ENCODE peak calls at places on chromosome 6, in seven cellular contexts. P is iris pigment epithelial cell, X is omental fat pad, G is BE2C, F is epithelial cell of esophagus, Y is AG04450, J is A172. V is an unnamed sample.

GRCh38 chr6:31730631-31731086 is 1.6 kb upstream of the DDAH2 start:
- DNase-seq in P (no peak), Y (no peak), G (no peak), F (no peak), X (no peak), J (no peak), V (no peak)

GRCh38 chr6:73491371-73491770 is 29.5 kb downstream of the EEF1A1 start:
- DNase-seq in F (peak), X (no peak), J (no peak), P (peak), Y (no peak), G (no peak), V (no peak)

GRCh38 chr6:75208564-75209431 is 2.9 kb upstream of the COL12A1 start:
- DNase-seq in G (peak), J (peak), X (peak), P (peak), F (peak), Y (peak), V (peak)

GRCh38 chr6:22062807-22063408 is 233.9 kb downstream of the PRL start:
- DNase-seq in X (no peak), P (no peak), F (peak), J (no peak), Y (no peak), G (no peak), V (no peak)

GRCh38 chr6:39812853-39813533 is 20.8 kb downstream of the DAAM2 start:
- DNase-seq in G (no peak), P (peak), J (no peak), Y (no peak), F (no peak), X (no peak), V (no peak)

GRCh38 chr6:94751641-94752329 is 825.5 kb upstream of the MANEA start:
- DNase-seq in F (peak), J (no peak), P (peak), X (no peak), G (no peak), Y (no peak), V (no peak)

GRCh38 chr6:75268121-75268987 is 16.2 kb downstream of the TMEM30A start:
- DNase-seq in G (no peak), P (no peak), J (peak), X (no peak), F (peak), Y (no peak), V (peak)

GRCh38 chr6:107604549-107604948 is 114.6 kb downstream of the SOBP start:
- DNase-seq in Y (no peak), F (peak), G (no peak), X (no peak), P (no peak), J (no peak), V (no peak)

GRCh38 chr6:42316390-42316970 is 98.8 kb upstream of the MRPS10 start:
- DNase-seq in F (no peak), G (no peak), Y (peak), P (peak), X (no peak), J (peak), V (peak)

GRCh38 chr6:16947461-16948159 is 154.2 kb upstream of the STMND1 start:
- DNase-seq in X (no peak), J (peak), Y (peak), P (peak), G (no peak), F (peak), V (peak)

GRCh38 chr6:15871211-15871770 is 208.5 kb upstream of the DTNBP1 start:
- DNase-seq in F (no peak), P (no peak), J (no peak), X (no peak), Y (no peak), G (no peak), V (no peak)

GRCh38 chr6:155216312-155217028 is 47.3 kb upstream of the CLDN20 start:
- DNase-seq in J (no peak), P (no peak), F (no peak), G (no peak), X (no peak), Y (no peak), V (no peak)

GRCh38 chr6:105057160-105057559 is 100.3 kb downstream of the LIN28B start:
- DNase-seq in G (no peak), F (no peak), Y (no peak), J (no peak), P (no peak), X (no peak), V (no peak)

GRCh38 chr6:128600397-128600951 is 80.1 kb upstream of the PTPRK start:
- DNase-seq in P (peak), X (no peak), F (peak), J (peak), Y (peak), G (no peak), V (peak)

GRCh38 chr6:135128268-135128914 is 52.7 kb upstream of the MYB start:
- DNase-seq in F (no peak), J (no peak), G (no peak), X (no peak), P (no peak), Y (no peak), V (no peak)

GRCh38 chr6:145148392-145149175 is 586.7 kb downstream of the EPM2A start:
- DNase-seq in J (peak), P (peak), G (peak), X (no peak), F (peak), Y (no peak), V (peak)

GRCh38 chr6:55663914-55664313 is 84.9 kb upstream of the HMGCLL1 start:
- DNase-seq in Y (no peak), F (no peak), G (no peak), P (no peak), X (no peak), J (no peak), V (no peak)

GRCh38 chr6:34606477-34607130 is 50.5 kb upstream of the SPDEF start:
- DNase-seq in P (no peak), F (no peak), X (no peak), J (no peak), Y (no peak), G (no peak), V (no peak)

GRCh38 chr6:143195349-143195845 is 134.7 kb downstream of the AIG1 start:
- DNase-seq in F (no peak), Y (no peak), P (no peak), J (no peak), X (no peak), G (no peak), V (no peak)

GRCh38 chr6:34414999-34415858 is 10.6 kb downstream of the RPS10 start:
- DNase-seq in J (peak), X (no peak), F (peak), Y (no peak), G (peak), P (peak), V (peak)

GRCh38 chr6:73823832-73824231 is 127.8 kb downstream of the CD109 start:
- DNase-seq in F (no peak), G (no peak), Y (no peak), J (no peak), P (no peak), X (no peak), V (no peak)

GRCh38 chr6:43267619-43268347 is 24.5 kb downstream of the TTBK1 start:
- DNase-seq in G (no peak), Y (no peak), F (no peak), P (no peak), X (no peak), J (no peak), V (no peak)

GRCh38 chr6:134932535-134933470 is 17.1 kb downstream of the ALDH8A1 start:
- DNase-seq in G (no peak), J (no peak), P (no peak), X (no peak), F (no peak), Y (no peak), V (no peak)

GRCh38 chr6:151916680-151917164 is 109.2 kb downstream of the ESR1 start:
- DNase-seq in F (peak), X (no peak), G (no peak), P (peak), J (peak), Y (no peak), V (peak)

GRCh38 chr6:118945217-118945616 is 10.3 kb upstream of the MCM9 start:
- DNase-seq in P (no peak), J (no peak), Y (no peak), G (no peak), X (no peak), F (no peak), V (no peak)

V was measured in MCF 10A.